ENCODE peak calls at places on chromosomes 12 and 14, in five cellular contexts. One of them, this sample, is unnamed.
A peak's percentile ranks its signal among the peaks of the same experiment; 100 is the strongest.

GRCh38 chr12:81759215-81759991 is at the start of gene PPFIA2:
- DNase-seq in left lung: peak; percentile 32
- DNase-seq in left ventricle myocardium inferior: peak; percentile 16
- DNase-seq in uterus: peak; percentile 34
- DNase-seq in MM.1S: peak; percentile 52
- DNase-seq in this sample: no peak

GRCh38 chr12:9148926-9149325 is 33.2 kb upstream of the A2M start:
- DNase-seq in left lung: no peak
- DNase-seq in left ventricle myocardium inferior: no peak
- DNase-seq in uterus: no peak
- DNase-seq in MM.1S: no peak
- DNase-seq in this sample: no peak

GRCh38 chr12:19959353-19959752 is 409.0 kb upstream of the PDE3A start:
- DNase-seq in left lung: no peak
- DNase-seq in left ventricle myocardium inferior: no peak
- DNase-seq in uterus: no peak
- DNase-seq in MM.1S: no peak
- DNase-seq in this sample: no peak

GRCh38 chr14:91873476-91874265 is 6.3 kb upstream of the TC2N start:
- DNase-seq in left lung: no peak
- DNase-seq in left ventricle myocardium inferior: no peak
- DNase-seq in uterus: no peak
- DNase-seq in MM.1S: no peak
- DNase-seq in this sample: no peak

GRCh38 chr14:101225116-101225728 is 321.7 kb upstream of the RTL1 start:
- DNase-seq in left lung: peak; percentile 21
- DNase-seq in left ventricle myocardium inferior: no peak
- DNase-seq in uterus: no peak
- DNase-seq in MM.1S: no peak
- DNase-seq in this sample: peak; percentile 23

GRCh38 chr12:96258451-96258933 is 64.3 kb downstream of the ELK3 start:
- DNase-seq in left lung: no peak
- DNase-seq in left ventricle myocardium inferior: peak; percentile 61
- DNase-seq in uterus: peak; percentile 71
- DNase-seq in MM.1S: no peak
- DNase-seq in this sample: no peak

GRCh38 chr14:95308073-95308472 is 11.6 kb downstream of the CLMN start:
- DNase-seq in left lung: no peak
- DNase-seq in left ventricle myocardium inferior: no peak
- DNase-seq in uterus: no peak
- DNase-seq in MM.1S: no peak
- DNase-seq in this sample: no peak

GRCh38 chr12:77104792-77105191 is 39.4 kb upstream of the E2F7 start:
- DNase-seq in left lung: no peak
- DNase-seq in left ventricle myocardium inferior: no peak
- DNase-seq in uterus: no peak
- DNase-seq in MM.1S: no peak
- DNase-seq in this sample: no peak

GRCh38 chr12:130088509-130088908 is 73.8 kb upstream of the FZD10 start:
- DNase-seq in left lung: no peak
- DNase-seq in left ventricle myocardium inferior: no peak
- DNase-seq in uterus: no peak
- DNase-seq in MM.1S: no peak
- DNase-seq in this sample: no peak

GRCh38 chr12:47689215-47689614 is 16.6 kb downstream of the RPAP3 start:
- DNase-seq in left lung: no peak
- DNase-seq in left ventricle myocardium inferior: no peak
- DNase-seq in uterus: no peak
- DNase-seq in MM.1S: no peak
- DNase-seq in this sample: no peak

GRCh38 chr12:47687636-47688035 is 18.2 kb downstream of the RPAP3 start:
- DNase-seq in left lung: no peak
- DNase-seq in left ventricle myocardium inferior: no peak
- DNase-seq in uterus: no peak
- DNase-seq in MM.1S: no peak
- DNase-seq in this sample: no peak

GRCh38 chr12:47686645-47687240 is 19.1 kb downstream of the RPAP3 start:
- DNase-seq in left lung: no peak
- DNase-seq in left ventricle myocardium inferior: no peak
- DNase-seq in uterus: no peak
- DNase-seq in MM.1S: peak; percentile 34
- DNase-seq in this sample: no peak
- TF ChIP-seq CTCF in left lung: peak; percentile 51
- TF ChIP-seq CTCF in left ventricle myocardium inferior: peak; percentile 70
- TF ChIP-seq CTCF in uterus: peak; percentile 55
- TF ChIP-seq CTCF in MM.1S: peak; percentile 46
- TF ChIP-seq CTCF in this sample: peak; percentile 22

GRCh38 chr12:49909328-49909727 is 5.6 kb upstream of the FAIM2 start:
- DNase-seq in left lung: no peak
- DNase-seq in left ventricle myocardium inferior: no peak
- DNase-seq in uterus: no peak
- DNase-seq in MM.1S: no peak
- DNase-seq in this sample: no peak

GRCh38 chr12:49910331-49911212 is 6.9 kb upstream of the FAIM2 start:
- DNase-seq in left lung: no peak
- DNase-seq in left ventricle myocardium inferior: no peak
- DNase-seq in uterus: no peak
- DNase-seq in MM.1S: no peak
- DNase-seq in this sample: no peak

GRCh38 chr12:49907352-49907751 is 3.7 kb upstream of the FAIM2 start:
- DNase-seq in left lung: no peak
- DNase-seq in left ventricle myocardium inferior: no peak
- DNase-seq in uterus: no peak
- DNase-seq in MM.1S: no peak
- DNase-seq in this sample: no peak

GRCh38 chr12:49911213-49911605 is 7.5 kb upstream of the FAIM2 start:
- DNase-seq in left lung: no peak
- DNase-seq in left ventricle myocardium inferior: no peak
- DNase-seq in uterus: no peak
- DNase-seq in MM.1S: no peak
- DNase-seq in this sample: no peak

DNA sequence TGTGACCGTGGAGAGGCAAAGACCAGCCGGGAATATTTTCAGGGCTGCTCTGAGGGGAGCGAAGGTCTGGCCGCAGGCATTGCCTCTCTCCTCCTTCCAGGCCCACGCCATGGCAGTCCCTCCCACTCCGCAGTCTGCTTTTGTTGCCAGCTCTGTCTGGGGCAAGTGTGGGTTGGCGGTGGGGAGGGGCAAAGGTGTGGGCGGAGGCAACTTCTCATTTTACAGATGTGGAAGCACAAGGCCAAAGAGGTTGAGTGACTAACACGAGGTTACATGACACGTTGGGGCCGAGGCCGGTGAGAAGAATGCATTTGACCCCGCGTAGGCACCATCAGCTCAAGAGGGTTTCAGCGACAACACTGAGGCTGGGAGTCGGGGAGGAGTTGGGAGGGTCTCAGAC is 6.1 kb upstream of the FAIM2 start:
- DNase-seq in left lung: peak; percentile 46
- DNase-seq in left ventricle myocardium inferior: no peak
- DNase-seq in uterus: no peak
- DNase-seq in MM.1S: no peak
- DNase-seq in this sample: no peak
- H3K27ac ChIP-seq in left lung: no peak overlapping the region
- H3K27ac ChIP-seq in left ventricle myocardium inferior: no peak overlapping the region
- H3K27ac ChIP-seq in uterus: no peak overlapping the region
- H3K27ac ChIP-seq in MM.1S: no peak overlapping the region
- H3K27ac ChIP-seq in this sample: no peak overlapping the region

DNA sequence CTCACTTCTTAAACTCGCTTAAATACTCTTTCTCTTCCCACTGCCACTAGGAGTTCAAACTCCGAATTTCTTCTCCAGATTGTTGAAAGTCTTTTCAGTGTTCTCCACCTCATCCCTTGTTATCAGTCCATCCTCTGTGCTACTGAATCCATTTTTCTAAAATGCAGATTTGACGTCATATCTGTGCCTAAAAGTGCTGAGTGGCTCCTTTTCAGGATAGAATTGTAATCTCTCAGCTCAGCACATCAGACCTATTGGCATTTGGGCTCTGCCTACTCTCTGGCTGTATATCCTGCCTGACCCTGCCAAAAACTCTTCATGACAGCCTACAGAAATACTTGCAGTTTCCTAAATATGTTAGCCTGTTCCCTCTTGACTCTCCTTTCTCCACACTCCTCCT is 1.0 kb upstream of the RABGGTA start:
- DNase-seq in left lung: no peak
- DNase-seq in left ventricle myocardium inferior: no peak
- DNase-seq in uterus: no peak
- DNase-seq in MM.1S: no peak
- DNase-seq in this sample: no peak
- H3K4me1 ChIP-seq in left lung: peaks cover 64% of the 10 kb centered on the region
- H3K4me1 ChIP-seq in left ventricle myocardium inferior: peaks cover 35% of the 10 kb centered on the region
- H3K4me1 ChIP-seq in uterus: no peaks in the 10 kb centered on the region
- H3K4me1 ChIP-seq in MM.1S: peaks cover 19% of the 10 kb centered on the region
- H3K4me1 ChIP-seq in this sample: no peaks in the 10 kb centered on the region

DNA sequence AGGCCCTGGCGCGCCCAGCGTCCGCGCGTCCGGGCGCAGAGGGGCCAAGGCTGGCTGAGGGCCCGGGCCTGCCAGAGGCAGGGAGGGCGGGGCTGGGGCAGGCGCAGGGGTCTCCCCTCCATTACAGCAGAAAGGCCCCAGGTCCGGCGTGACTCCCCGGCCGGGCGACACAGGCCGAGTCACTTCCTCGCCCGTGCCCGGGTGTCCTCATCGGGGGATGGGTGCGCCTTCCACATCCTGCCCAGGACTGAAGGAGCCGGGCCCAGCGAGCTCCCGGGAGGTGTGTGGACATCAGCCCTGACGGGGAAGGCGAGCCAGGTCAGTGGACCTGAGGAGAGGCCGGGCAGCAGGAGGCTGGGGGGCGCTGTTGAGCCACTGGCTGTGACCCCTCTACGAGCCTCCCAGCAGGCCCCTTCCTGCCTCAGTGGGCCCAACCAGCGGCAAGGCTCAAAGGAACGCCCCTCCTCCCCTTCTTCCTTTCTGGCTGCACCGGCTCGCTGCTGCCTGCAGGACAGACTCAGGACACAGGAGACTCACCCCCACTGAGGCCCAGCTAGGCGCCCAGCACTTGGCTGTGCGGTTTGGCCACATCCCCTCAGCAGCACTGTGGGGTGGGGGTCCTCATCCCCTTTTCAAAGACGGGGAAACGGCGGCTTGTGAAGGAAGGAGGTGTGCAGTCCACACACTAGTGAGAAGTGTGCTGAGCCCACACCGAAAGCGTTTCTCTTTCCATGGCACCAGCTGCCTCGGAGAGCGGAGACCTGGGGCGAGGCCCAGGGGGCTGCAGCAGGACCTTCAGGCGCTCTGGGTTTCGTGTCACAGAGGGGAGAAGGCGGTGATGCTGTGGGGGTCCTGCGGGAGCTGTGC is 606 bp downstream of the TNFAIP2 start:
- DNase-seq in left lung: peak; percentile 64
- DNase-seq in left ventricle myocardium inferior: peak; percentile 68
- DNase-seq in uterus: peak; percentile 64
- DNase-seq in MM.1S: no peak
- DNase-seq in this sample: peak; percentile 72
- TF ChIP-seq CTCF in left lung: no peak
- TF ChIP-seq CTCF in left ventricle myocardium inferior: peak; percentile 58
- TF ChIP-seq CTCF in uterus: peak; percentile 20
- TF ChIP-seq CTCF in MM.1S: no peak
- TF ChIP-seq CTCF in this sample: peak; percentile 69

GRCh38 chr12:122004633-122005071 is 17.0 kb upstream of the BCL7A start:
- DNase-seq in left lung: no peak
- DNase-seq in left ventricle myocardium inferior: no peak
- DNase-seq in uterus: no peak
- DNase-seq in MM.1S: no peak
- DNase-seq in this sample: no peak

GRCh38 chr12:122001379-122002209 is 20.1 kb upstream of the BCL7A start:
- DNase-seq in left lung: no peak
- DNase-seq in left ventricle myocardium inferior: no peak
- DNase-seq in uterus: no peak
- DNase-seq in MM.1S: no peak
- DNase-seq in this sample: no peak

GRCh38 chr12:122005252-122005651 is 16.4 kb upstream of the BCL7A start:
- DNase-seq in left lung: no peak
- DNase-seq in left ventricle myocardium inferior: no peak
- DNase-seq in uterus: no peak
- DNase-seq in MM.1S: no peak
- DNase-seq in this sample: no peak

GRCh38 chr12:122006186-122006926 is 15.3 kb upstream of the BCL7A start:
- DNase-seq in left lung: no peak
- DNase-seq in left ventricle myocardium inferior: no peak
- DNase-seq in uterus: no peak
- DNase-seq in MM.1S: no peak
- DNase-seq in this sample: no peak

GRCh38 chr12:122003646-122004611 is 17.8 kb upstream of the BCL7A start:
- DNase-seq in left lung: no peak
- DNase-seq in left ventricle myocardium inferior: no peak
- DNase-seq in uterus: no peak
- DNase-seq in MM.1S: no peak
- DNase-seq in this sample: no peak
- H3K27ac ChIP-seq in left lung: no peak overlapping the region
- H3K27ac ChIP-seq in left ventricle myocardium inferior: peak overlapping the region; percentile 27
- H3K27ac ChIP-seq in uterus: peak overlapping the region; percentile 15
- H3K27ac ChIP-seq in MM.1S: no peak overlapping the region
- H3K27ac ChIP-seq in this sample: peak overlapping the region; percentile 48

DNA sequence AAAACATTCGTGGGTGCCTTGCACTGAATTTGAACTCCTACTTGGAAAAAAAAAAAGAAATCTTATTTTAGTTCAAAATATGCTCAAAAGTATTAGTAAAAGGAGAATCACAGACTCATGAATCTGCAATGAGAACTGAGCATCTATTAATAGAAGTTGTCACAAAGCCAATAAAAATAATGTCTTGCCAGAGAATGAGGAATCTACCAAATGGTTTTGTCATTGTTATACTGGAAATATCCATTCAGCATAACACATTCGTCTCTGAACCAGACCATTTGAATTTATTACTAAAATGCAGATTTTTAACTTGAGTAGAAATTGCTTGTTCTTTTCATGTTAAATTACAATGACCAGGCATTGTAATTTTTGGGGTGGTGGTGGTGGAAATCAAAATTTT is 11.6 kb upstream of the PTPRB start:
- DNase-seq in left lung: no peak
- DNase-seq in left ventricle myocardium inferior: no peak
- DNase-seq in uterus: no peak
- DNase-seq in MM.1S: no peak
- DNase-seq in this sample: no peak
- H3K4me1 ChIP-seq in left lung: peaks cover 5% of the 10 kb centered on the region
- H3K4me1 ChIP-seq in left ventricle myocardium inferior: peaks cover 49% of the 10 kb centered on the region
- H3K4me1 ChIP-seq in uterus: no peaks in the 10 kb centered on the region
- H3K4me1 ChIP-seq in MM.1S: peaks cover 7% of the 10 kb centered on the region
- H3K4me1 ChIP-seq in this sample: peaks cover 44% of the 10 kb centered on the region

GRCh38 chr12:88153959-88154358 is 11.9 kb downstream of the TMTC3 start:
- DNase-seq in left lung: no peak
- DNase-seq in left ventricle myocardium inferior: no peak
- DNase-seq in uterus: no peak
- DNase-seq in MM.1S: peak; percentile 23
- DNase-seq in this sample: no peak
- TF ChIP-seq CTCF in left lung: peak; percentile 22
- TF ChIP-seq CTCF in left ventricle myocardium inferior: peak; percentile 42
- TF ChIP-seq CTCF in uterus: no peak
- TF ChIP-seq CTCF in MM.1S: peak; percentile 7
- TF ChIP-seq CTCF in this sample: no peak

DNA sequence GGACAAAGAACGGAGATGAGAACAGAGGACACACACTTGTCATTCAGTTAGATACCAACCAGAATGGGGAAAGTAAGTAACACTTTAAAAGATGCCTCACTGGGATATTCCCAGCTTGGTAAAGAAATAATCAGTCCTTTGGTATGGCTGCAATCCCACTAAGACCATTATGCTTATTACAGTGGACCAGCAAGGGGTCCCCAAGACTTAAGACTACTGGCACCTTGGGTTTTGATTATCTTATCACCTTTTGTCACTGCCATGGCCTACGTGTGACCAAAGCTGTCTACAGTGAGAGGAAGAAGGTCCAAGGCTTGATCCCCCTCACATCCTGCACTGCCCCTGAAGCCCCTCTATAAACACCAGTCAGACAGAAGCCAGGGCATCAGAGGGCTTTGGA is 65.8 kb downstream of the TRAFD1 start:
- DNase-seq in left lung: no peak
- DNase-seq in left ventricle myocardium inferior: no peak
- DNase-seq in uterus: no peak
- DNase-seq in MM.1S: no peak
- DNase-seq in this sample: no peak
- H3K27ac ChIP-seq in left lung: no peak overlapping the region
- H3K27ac ChIP-seq in left ventricle myocardium inferior: peak overlapping the region; percentile 64
- H3K27ac ChIP-seq in uterus: no peak overlapping the region
- H3K27ac ChIP-seq in MM.1S: no peak overlapping the region
- H3K27ac ChIP-seq in this sample: peak overlapping the region; percentile 11